ENCODE peak calls at places on chromosomes 1 and 21, in four cellular contexts. A is mucosa of descending colon, O is K562, U is Caco-2. F is an unnamed sample. For H3K4me1, the result is how much of the 10 kb centered on the place peaks cover.

GRCh38 chr1:34009340-34009975 is 145.6 kb downstream of the HMGB4 start:
- DNase-seq in A (no peak), O (no peak), U (no peak), F (no peak)

GRCh38 chr1:84344286-84344685 is 42.8 kb downstream of the SAMD13 start:
- DNase-seq in A (no peak), O (peak), U (no peak), F (no peak)

GRCh38 chr1:43688594-43689000 is 18.7 kb upstream of the ST3GAL3 start:
- DNase-seq in A (no peak), O (no peak), U (no peak), F (no peak)

GRCh38 chr1:226627050-226627755 is 78.6 kb downstream of the STUM start:
- DNase-seq in A (no peak), O (no peak), U (no peak), F (no peak)

GRCh38 chr1:114345930-114346479 is 165.0 kb downstream of the TRIM33 start:
- DNase-seq in A (peak), O (peak), U (no peak), F (peak)

GRCh38 chr1:54227091-54227602 is 27.2 kb downstream of the MRPL37 start:
- DNase-seq in A (no peak), O (no peak), U (no peak), F (no peak)

GRCh38 chr21:25296239-25296638 is 311.0 kb downstream of the MRPL39 start:
- DNase-seq in A (no peak), O (no peak), U (no peak), F (no peak)

GRCh38 chr1:13901597-13901996 is 201.6 kb downstream of the PRDM2 start:
- DNase-seq in A (no peak), O (no peak), U (no peak), F (no peak)

GRCh38 chr1:51058863-51059262 is 43.2 kb upstream of the C1orf185 start:
- DNase-seq in A (peak), O (peak), U (no peak), F (no peak)

GRCh38 chr21:18521204-18521603 is 117.6 kb upstream of the TMPRSS15 start:
- DNase-seq in A (no peak), O (no peak), U (no peak), F (no peak)

GRCh38 chr1:233802611-233803010 is 101.9 kb upstream of the SLC35F3 start:
- DNase-seq in A (no peak), O (no peak), U (no peak), F (no peak)

GRCh38 chr1:93703649-93704048 is 22.0 kb upstream of the BCAR3 start:
- DNase-seq in A (no peak), O (peak), U (no peak), F (no peak)

GRCh38 chr21:34695434-34695833 is 26.6 kb downstream of the CLIC6 start:
- DNase-seq in A (no peak), O (no peak), U (no peak), F (no peak)

GRCh38 chr1:87182611-87183010 is 146.1 kb upstream of the LMO4 start:
- DNase-seq in A (no peak), O (no peak), U (no peak), F (no peak)

GRCh38 chr1:67339623-67340343 is 32.1 kb downstream of the IL12RB2 start:
- DNase-seq in A (no peak), O (peak), U (no peak), F (no peak)

GRCh38 chr1:109728870-109729269 is 12.0 kb downstream of the GSTM3 start:
- DNase-seq in A (peak), O (no peak), U (no peak), F (no peak)

GRCh38 chr21:30842990-30843389 is 13.4 kb upstream of the KRTAP7-1 start:
- DNase-seq in A (no peak), O (no peak), U (no peak), F (no peak)

GRCh38 chr1:81549588-81550127 is 251.1 kb upstream of the ADGRL2 start:
- DNase-seq in A (peak), O (no peak), U (no peak), F (no peak)

GRCh38 chr1:240149488-240150094 is 57.9 kb downstream of the FMN2 start:
- DNase-seq in A (peak), O (peak), U (no peak), F (no peak)

GRCh38 chr1:65310078-65310587 is 790 bp downstream of the DNAJC6 start:
- DNase-seq in A (no peak), O (peak), U (peak), F (peak)

GRCh38 chr1:243230914-243231313 is 24.2 kb downstream of the CEP170 start:
- DNase-seq in A (no peak), O (peak), U (no peak), F (no peak)

GRCh38 chr1:248187363-248187762 is 9.7 kb upstream of the OR2M3 start:
- DNase-seq in A (no peak), O (no peak), U (no peak), F (no peak)

DNA sequence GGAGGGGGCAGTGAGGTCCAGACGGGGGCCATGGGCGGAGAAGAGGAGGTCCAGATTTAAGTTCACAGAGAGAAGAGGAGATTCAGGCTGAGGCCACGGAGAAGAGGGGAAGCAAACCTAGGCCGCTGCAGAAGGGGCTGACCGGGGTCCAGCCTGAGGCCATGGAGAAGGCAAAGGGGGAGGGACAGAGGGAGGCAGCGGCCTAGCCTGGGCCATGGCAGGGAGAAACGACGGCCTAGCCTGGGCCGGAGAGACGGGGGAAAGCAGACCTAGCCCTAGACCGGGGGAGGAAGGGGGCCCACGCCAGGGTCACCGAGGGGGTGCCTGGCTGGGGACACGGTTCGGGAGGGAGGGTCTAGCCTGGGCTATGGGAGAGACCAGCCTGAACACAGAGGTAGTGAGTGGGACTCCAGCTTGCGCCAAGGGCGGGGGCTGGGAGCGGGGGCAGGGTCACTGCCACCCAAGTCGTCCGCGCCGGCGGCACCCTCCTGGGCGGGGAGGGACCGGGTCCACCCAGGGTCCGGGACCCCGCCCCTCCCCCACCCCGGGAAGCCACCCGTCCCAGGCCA is 462 bp downstream of the CAPZB start:
- DNase-seq in A (no peak), O (peak), U (peak), F (no peak)
- H3K4me1 ChIP-seq in A (half or more), O (under half), U (under half), F (half or more)

GRCh38 chr1:91503332-91503900 is 2.8 kb downstream of the CDC7 start:
- DNase-seq in A (no peak), O (no peak), U (no peak), F (no peak)

GRCh38 chr1:91503975-91504530 is 3.4 kb downstream of the CDC7 start:
- DNase-seq in A (no peak), O (no peak), U (no peak), F (no peak)

GRCh38 chr1:91507330-91507729 is 6.7 kb downstream of the CDC7 start:
- DNase-seq in A (no peak), O (no peak), U (no peak), F (no peak)

GRCh38 chr1:91506071-91506470 is 5.4 kb downstream of the CDC7 start:
- DNase-seq in A (no peak), O (no peak), U (no peak), F (no peak)

DNA sequence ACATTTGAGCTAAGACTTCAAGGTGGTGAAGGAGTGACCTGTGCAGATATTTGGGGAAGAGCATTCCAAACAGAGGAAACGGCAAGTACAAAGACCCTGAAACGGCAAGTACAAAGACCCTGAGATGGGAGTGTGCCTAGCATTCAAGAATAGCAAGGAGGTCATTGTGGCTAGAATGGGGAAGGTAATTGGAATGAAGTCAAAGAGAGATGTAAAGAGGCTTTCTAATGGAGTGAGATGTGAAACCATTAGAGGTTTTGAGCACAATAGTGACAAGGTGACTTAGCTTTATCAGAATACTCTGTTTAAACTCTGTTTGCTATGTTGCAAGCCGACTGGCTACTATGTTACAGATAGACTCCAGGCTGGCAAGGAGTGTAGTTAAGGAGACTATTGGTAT is 4.4 kb downstream of the CDC7 start:
- DNase-seq in A (no peak), O (no peak), U (no peak), F (no peak)
- H3K4me1 ChIP-seq in A (under half), O (under half), U (under half), F (under half)

DNA sequence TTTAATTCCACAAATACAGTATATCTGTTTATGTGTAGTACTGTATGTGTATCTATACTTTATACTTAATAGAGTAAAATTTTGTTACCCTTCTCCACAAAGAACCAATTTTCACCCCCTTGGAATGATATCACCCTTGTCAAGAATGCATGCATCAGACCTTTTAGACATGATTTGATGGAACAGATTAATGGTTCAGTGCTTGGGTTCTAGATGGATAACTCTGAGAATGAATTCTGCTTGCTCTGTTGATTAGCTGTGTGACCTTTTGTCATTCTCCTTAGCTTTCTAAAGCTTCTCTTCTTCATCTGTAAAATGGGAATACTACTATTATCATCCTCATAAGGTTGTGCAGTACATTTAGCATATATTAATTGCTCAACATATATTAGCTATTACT is 105.1 kb downstream of the NEK7 start:
- DNase-seq in A (no peak), O (no peak), U (no peak), F (no peak)
- H3K4me1 ChIP-seq in A (under half), O (under half), U (under half), F (half or more)

DNA sequence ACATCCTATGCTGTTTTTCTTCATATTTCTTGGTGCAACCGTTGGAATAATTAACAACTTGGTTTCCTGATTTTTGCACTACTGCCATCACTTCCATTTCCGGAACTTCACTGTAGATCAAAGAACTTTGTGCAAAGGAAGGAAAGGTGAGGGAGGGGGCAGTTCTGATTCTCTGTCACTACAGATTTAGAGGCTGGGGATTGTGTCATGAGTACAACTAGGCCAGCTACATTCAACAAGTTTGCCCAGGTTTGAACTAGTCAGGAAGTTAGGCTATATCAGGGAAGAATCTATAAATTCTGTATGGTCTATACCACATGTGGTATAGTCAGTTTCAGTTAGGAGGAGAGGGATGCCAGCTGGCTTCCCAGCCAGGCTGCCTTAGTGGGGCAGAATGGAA is 84.2 kb downstream of the RGL1 start:
- DNase-seq in A (no peak), O (no peak), U (no peak), F (no peak)
- H3K4me1 ChIP-seq in A (under half), O (under half), U (under half), F (half or more)

GRCh38 chr1:203663294-203663693 is 36.7 kb downstream of the ATP2B4 start:
- DNase-seq in A (no peak), O (no peak), U (no peak), F (no peak)

GRCh38 chr1:203663820-203664219 is 37.2 kb downstream of the ATP2B4 start:
- DNase-seq in A (no peak), O (no peak), U (no peak), F (no peak)

GRCh38 chr1:203661572-203661971 is 34.9 kb downstream of the ATP2B4 start:
- DNase-seq in A (peak), O (no peak), U (no peak), F (peak)

GRCh38 chr1:203660931-203661484 is 34.4 kb downstream of the ATP2B4 start:
- DNase-seq in A (no peak), O (no peak), U (no peak), F (no peak)

GRCh38 chr1:203662821-203663220 is 36.2 kb downstream of the ATP2B4 start:
- DNase-seq in A (no peak), O (no peak), U (no peak), F (no peak)
- H3K4me1 ChIP-seq in A (under half), O (under half), U (under half), F (half or more)

GRCh38 chr1:162216604-162217003 is 147.1 kb downstream of the NOS1AP start:
- DNase-seq in A (no peak), O (no peak), U (no peak), F (no peak)
- H3K4me1 ChIP-seq in A (under half), O (under half), U (under half), F (half or more)

GRCh38 chr1:206923961-206924548 is 2.3 kb upstream of the FCMR start:
- DNase-seq in A (no peak), O (no peak), U (no peak), F (no peak)

GRCh38 chr1:206926286-206926685 is 4.5 kb upstream of the FCMR start:
- DNase-seq in A (no peak), O (no peak), U (no peak), F (no peak)

GRCh38 chr1:206924549-206925115 is 2.9 kb upstream of the FCMR start:
- DNase-seq in A (no peak), O (no peak), U (no peak), F (no peak)

GRCh38 chr1:206923009-206923960 is 1.5 kb upstream of the FCMR start:
- DNase-seq in A (peak), O (no peak), U (no peak), F (no peak)

GRCh38 chr1:206925116-206925736 is 3.5 kb upstream of the FCMR start:
- DNase-seq in A (peak), O (peak), U (peak), F (no peak)
- H3K4me1 ChIP-seq in A (under half), O (under half), U (under half), F (under half)

DNA sequence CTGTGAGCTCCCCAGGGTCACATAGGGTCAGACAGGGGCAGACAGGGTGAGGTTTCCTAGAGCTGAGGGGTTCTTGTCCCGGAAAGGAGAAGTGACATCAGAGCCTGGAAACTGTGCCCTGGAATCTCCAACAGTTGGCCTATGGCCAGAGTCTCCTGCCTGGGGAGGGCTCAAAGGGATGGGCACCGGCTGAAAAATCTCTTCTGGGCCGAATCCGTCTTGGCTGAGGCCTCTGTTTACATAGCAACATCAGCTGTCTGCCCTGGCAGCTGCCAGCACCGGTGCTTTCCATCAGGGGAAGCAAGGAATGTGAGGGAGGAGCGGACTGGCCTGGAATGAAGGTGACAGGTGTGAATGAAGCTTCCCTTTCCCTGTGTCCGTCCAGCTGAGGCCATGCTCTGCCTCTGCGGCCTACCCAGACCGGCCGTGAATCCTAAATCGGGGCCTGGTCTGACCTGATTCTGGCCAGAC is 30.7 kb downstream of the VASH2 start:
- DNase-seq in A (peak), O (no peak), U (peak), F (peak)
- H3K4me1 ChIP-seq in A (under half), O (under half), U (under half), F (under half)

GRCh38 chr1:3463408-3463811 is 8.9 kb downstream of the ARHGEF16 start:
- DNase-seq in A (no peak), O (no peak), U (no peak), F (no peak)

GRCh38 chr1:3463891-3464648 is 9.6 kb downstream of the ARHGEF16 start:
- DNase-seq in A (no peak), O (no peak), U (peak), F (peak)

GRCh38 chr1:3461934-3462275 is 7.4 kb downstream of the ARHGEF16 start:
- DNase-seq in A (no peak), O (no peak), U (no peak), F (peak)

GRCh38 chr1:3462356-3463012 is 8.0 kb downstream of the ARHGEF16 start:
- DNase-seq in A (peak), O (no peak), U (peak), F (peak)

DNA sequence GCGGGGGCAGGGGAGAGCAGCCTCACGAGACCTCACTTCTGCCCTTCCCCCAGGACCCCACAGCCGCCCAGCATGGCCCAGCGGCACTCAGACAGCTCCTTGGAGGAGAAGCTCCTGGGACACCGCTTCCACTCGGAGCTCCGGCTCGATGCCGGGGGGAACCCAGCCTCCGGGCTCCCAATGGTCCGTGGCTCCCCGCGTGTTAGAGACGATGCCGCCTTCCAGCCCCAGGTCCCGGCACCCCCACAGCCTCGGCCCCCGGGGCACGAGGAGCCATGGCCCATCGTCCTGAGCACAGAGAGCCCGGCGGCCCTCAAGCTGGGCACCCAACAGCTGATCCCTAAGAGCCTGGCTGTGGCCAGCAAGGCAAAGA is 8.5 kb downstream of the ARHGEF16 start:
- DNase-seq in A (peak), O (no peak), U (peak), F (no peak)
- H3K4me1 ChIP-seq in A (under half), O (under half), U (under half), F (under half)

DNA sequence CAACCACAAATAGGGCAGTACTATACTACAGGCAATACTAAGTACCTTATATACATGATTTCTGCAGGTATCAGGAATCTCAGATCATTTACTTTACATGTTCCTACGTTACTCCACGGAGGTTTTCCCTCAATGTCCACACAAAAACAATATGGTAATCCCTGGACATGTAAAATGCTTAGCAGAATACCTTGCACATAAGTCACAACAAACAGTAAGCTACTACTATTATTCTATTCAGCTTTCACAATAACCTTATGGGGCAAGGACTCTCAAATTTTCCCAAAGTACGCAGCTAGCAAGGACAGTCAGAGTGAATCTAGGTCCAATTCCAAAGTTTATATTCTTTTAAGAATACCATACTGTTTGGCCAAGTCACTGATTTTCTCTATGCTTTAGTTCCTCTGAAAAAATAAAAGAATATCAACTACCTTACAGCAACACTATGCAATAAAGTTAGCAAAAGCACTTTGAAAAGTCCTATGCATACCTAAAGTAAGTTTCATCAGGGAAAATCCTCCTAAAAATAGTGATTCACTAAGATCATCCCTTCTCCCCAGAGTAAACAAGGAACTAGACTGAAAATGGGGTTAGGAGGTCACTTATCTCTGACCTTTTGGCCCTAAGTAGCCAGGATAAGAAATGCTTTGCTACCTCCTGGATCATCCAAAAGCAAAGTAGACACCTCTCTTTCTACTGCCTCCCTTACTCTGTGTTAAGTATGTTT is 67.4 kb downstream of the LUZP1 start:
- DNase-seq in A (no peak), O (no peak), U (no peak), F (no peak)
- H3K4me1 ChIP-seq in A (under half), O (under half), U (under half), F (half or more)